ENCODE peak calls at places on chromosomes 12 and 14, in four cellular contexts. R, F, V and I are unnamed samples.

GRCh38 chr12:12008232-12008850 is 62.4 kb upstream of the BCL2L14 start:
- DNase-seq in V (no peak), R (no peak), F (no peak), I (no peak)

GRCh38 chr12:52022841-52023181 is 16.1 kb downstream of the TAMALIN start:
- DNase-seq in F (no peak), R (no peak), V (no peak), I (no peak)

GRCh38 chr14:64806202-64806861 is 73.4 kb downstream of the SPTB start:
- DNase-seq in R (peak), F (peak), V (peak), I (peak)

GRCh38 chr14:54369343-54369742 is 27.5 kb upstream of the CDKN3 start:
- DNase-seq in F (no peak), R (no peak), V (no peak), I (no peak)

GRCh38 chr12:54135621-54136027 is 53.2 kb downstream of the SMUG1 start:
- DNase-seq in F (no peak), V (no peak), R (no peak), I (no peak)

GRCh38 chr14:35669782-35670181 is 135.8 kb downstream of the INSM2 start:
- DNase-seq in V (peak), F (no peak), R (no peak), I (no peak)

GRCh38 chr14:44778562-44778961 is 183.2 kb downstream of the KLHL28 start:
- DNase-seq in R (peak), V (no peak), F (peak), I (no peak)

GRCh38 chr12:123938679-123939480 is 33.8 kb downstream of the CCDC92 start:
- DNase-seq in V (no peak), F (no peak), R (no peak), I (no peak)

GRCh38 chr12:94596596-94596995 is 53.8 kb downstream of the TMCC3 start:
- DNase-seq in R (no peak), F (no peak), V (no peak), I (no peak)

GRCh38 chr12:48988030-48988649 is 10.0 kb downstream of the WNT1 start:
- DNase-seq in F (no peak), V (peak), R (peak), I (peak)

GRCh38 chr12:12358528-12358927 is 1.6 kb downstream of the BORCS5 start:
- DNase-seq in F (no peak), R (no peak), V (no peak), I (no peak)

GRCh38 chr12:131210506-131211278 is 257.0 kb downstream of the ADGRD1 start:
- DNase-seq in R (no peak), F (no peak), V (no peak), I (no peak)

GRCh38 chr12:122421815-122422737 is at the start of gene CLIP1:
- DNase-seq in R (peak), F (no peak), V (peak), I (peak)

GRCh38 chr14:51304956-51305355 is 64.9 kb downstream of the TMX1 start:
- DNase-seq in R (peak), F (peak), V (peak), I (peak)